ENCODE peak calls at places on chromosomes 3 and 15, in four cellular contexts. E is HCT116, G is pancreas, I is cerebellar cortex. R is an unnamed sample.

GRCh38 chr3:10194328-10195071 is 29.8 kb downstream of the IRAK2 start:
- DNase-seq in E (no peak), G (no peak), I (peak), R (no peak)

GRCh38 chr3:104610730-104611652 is 755.7 kb upstream of the ALCAM start:
- DNase-seq in E (no peak), G (no peak), I (no peak), R (no peak)

GRCh38 chr3:77320514-77320913 is 280.6 kb downstream of the ROBO2 start:
- DNase-seq in E (peak), G (no peak), I (no peak), R (peak)

GRCh38 chr15:37045859-37046318 is 54.5 kb downstream of the MEIS2 start:
- DNase-seq in E (no peak), G (no peak), I (no peak), R (no peak)

GRCh38 chr15:39786444-39787056 is 3.9 kb upstream of the FSIP1 start:
- DNase-seq in E (peak), G (no peak), I (peak), R (peak)

GRCh38 chr3:132180337-132180791 is 136.8 kb upstream of the ACP3 start:
- DNase-seq in E (peak), G (no peak), I (peak), R (peak)

GRCh38 chr3:101849714-101850326 is 506 bp downstream of the NFKBIZ start:
- DNase-seq in E (no peak), G (peak), I (peak), R (no peak)

GRCh38 chr3:117706037-117706436 is 996.5 kb downstream of the TUSC7 start:
- DNase-seq in E (no peak), G (no peak), I (no peak), R (no peak)

GRCh38 chr3:101988591-101988990 is 139.3 kb downstream of the NFKBIZ start:
- DNase-seq in E (no peak), G (no peak), I (no peak), R (no peak)

GRCh38 chr3:112132554-112132953 is 494 bp downstream of the GCSAM start:
- DNase-seq in E (no peak), G (no peak), I (no peak), R (no peak)

GRCh38 chr15:68052431-68052830 is 1.7 kb upstream of the PIAS1 start:
- DNase-seq in E (no peak), G (no peak), I (no peak), R (no peak)

GRCh38 chr3:152713989-152714388 is 120.9 kb upstream of the P2RY1 start:
- DNase-seq in E (no peak), G (no peak), I (no peak), R (no peak)

GRCh38 chr3:173892547-173892946 is 495.0 kb downstream of the NLGN1 start:
- DNase-seq in E (no peak), G (no peak), I (peak), R (no peak)

GRCh38 chr15:85615930-85616329 is 178.8 kb downstream of the KLHL25 start:
- DNase-seq in E (peak), G (no peak), I (peak), R (no peak)

GRCh38 chr3:64291956-64292355 is 66.7 kb upstream of the PRICKLE2 start:
- DNase-seq in E (no peak), G (no peak), I (no peak), R (no peak)

GRCh38 chr3:190225186-190225692 is 97.0 kb downstream of the CLDN1 start:
- DNase-seq in E (peak), G (no peak), I (peak), R (peak)

GRCh38 chr15:88911766-88912118 is 1.4 kb downstream of the MFGE8 start:
- DNase-seq in E (no peak), G (no peak), I (no peak), R (peak)

GRCh38 chr15:50883903-50884302 is 24.6 kb upstream of the AP4E1 start:
- DNase-seq in E (no peak), G (no peak), I (no peak), R (peak)

GRCh38 chr15:60551147-60551780 is 72.3 kb upstream of the ICE2 start:
- DNase-seq in E (no peak), G (no peak), I (no peak), R (no peak)

GRCh38 chr15:74978503-74978902 is 16.9 kb upstream of the SCAMP5 start:
- DNase-seq in E (no peak), G (no peak), I (no peak), R (no peak)